ENCODE peak calls at places on chromosomes 4 and X, in eight cellular contexts. D, C, Q, L, W, N, F and Z are unnamed samples.
A peak's percentile ranks its signal among the peaks of the same experiment; 100 is the strongest.

GRCh38 chr4:8028884-8029568 is 89.4 kb upstream of the AFAP1 start:
- DNase-seq in D (no peak), C (no peak), Q (no peak), L (no peak), W (no peak), N (no peak), F (no peak), Z (no peak)

GRCh38 chr4:75630174-75630931 is at the start of gene CDKL2:
- DNase-seq in D (peak; percentile 72), C (peak; percentile 78), Q (no peak), L (peak; percentile 64), W (peak; percentile 88), N (peak; percentile 83), F (peak; percentile 94), Z (peak; percentile 89)

GRCh38 chr4:115515379-115516171 is 402.2 kb upstream of the NDST4 start:
- DNase-seq in D (peak; percentile 36), C (no peak), Q (no peak), L (no peak), W (no peak), N (no peak), F (no peak), Z (peak; percentile 10)

GRCh38 chrX:16484338-16484737 is 165.6 kb upstream of the S100G start:
- DNase-seq in D (no peak), C (no peak), Q (peak; percentile 37), L (no peak), W (peak; percentile 12), N (no peak), F (no peak), Z (no peak)

GRCh38 chr4:88169298-88169697 is 10.9 kb upstream of the ABCG2 start:
- DNase-seq in D (no peak), C (no peak), Q (no peak), L (no peak), W (no peak), N (no peak), F (no peak), Z (no peak)

GRCh38 chr4:172785623-172786022 is 383.0 kb upstream of the GALNT7 start:
- DNase-seq in D (no peak), C (no peak), Q (no peak), L (no peak), W (no peak), N (no peak), F (no peak), Z (no peak)

GRCh38 chr4:47213971-47214370 is 182.6 kb downstream of the GABRB1 start:
- DNase-seq in D (no peak), C (no peak), Q (no peak), L (no peak), W (no peak), N (no peak), F (no peak), Z (no peak)

GRCh38 chrX:22666441-22666840 is 333.3 kb upstream of the DDX53 start:
- DNase-seq in D (no peak), C (no peak), Q (no peak), L (no peak), W (no peak), N (no peak), F (no peak), Z (no peak)

GRCh38 chr4:69092190-69092589 is 4.1 kb upstream of the UGT2B7 start:
- DNase-seq in D (no peak), C (no peak), Q (no peak), L (no peak), W (no peak), N (no peak), F (no peak), Z (no peak)

GRCh38 chr4:6440506-6441201 is 31.8 kb downstream of the PPP2R2C start:
- DNase-seq in D (no peak), C (no peak), Q (no peak), L (no peak), W (no peak), N (no peak), F (no peak), Z (no peak)

GRCh38 chr4:107153228-107153627 is 117.1 kb upstream of the DKK2 start:
- DNase-seq in D (no peak), C (no peak), Q (no peak), L (no peak), W (no peak), N (no peak), F (no peak), Z (no peak)

GRCh38 chr4:149296084-149296483 is 519.6 kb downstream of the IQCM start:
- DNase-seq in D (no peak), C (no peak), Q (no peak), L (no peak), W (no peak), N (no peak), F (no peak), Z (no peak)

GRCh38 chr4:85986266-85986665 is 373.6 kb downstream of the MAPK10 start:
- DNase-seq in D (no peak), C (no peak), Q (no peak), L (no peak), W (no peak), N (no peak), F (no peak), Z (no peak)

GRCh38 chr4:170035231-170035630 is 9.0 kb upstream of the MFAP3L start:
- DNase-seq in D (no peak), C (no peak), Q (no peak), L (no peak), W (no peak), N (no peak), F (no peak), Z (no peak)

GRCh38 chrX:87805829-87806490 is 288.4 kb downstream of the KLHL4 start:
- DNase-seq in D (no peak), C (no peak), Q (no peak), L (no peak), W (no peak), N (no peak), F (no peak), Z (no peak)

DNA sequence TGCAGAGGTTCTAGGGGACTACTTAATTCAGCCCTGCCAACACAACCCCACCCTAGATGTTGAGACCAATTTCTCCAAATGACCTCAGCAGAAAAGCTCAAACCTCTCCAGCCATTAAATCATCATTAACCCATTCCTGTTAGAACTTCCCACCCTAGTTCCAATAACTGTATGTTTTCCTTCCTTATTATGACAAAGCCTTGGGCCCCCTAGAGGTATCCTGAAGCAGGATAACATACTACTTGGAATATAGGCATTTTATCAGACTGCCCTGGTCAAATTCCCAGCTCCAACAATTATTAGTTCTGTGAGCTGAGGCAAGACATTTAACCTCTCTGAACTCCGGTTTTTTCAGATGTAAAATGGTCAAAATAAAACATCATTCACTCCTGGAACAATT is 244.6 kb upstream of the TENM3 start:
- DNase-seq in D (no peak), C (no peak), Q (no peak), L (no peak), W (no peak), N (no peak), F (no peak), Z (no peak)
- TF ChIP-seq CTCF in D (no peak), C (no peak), Q (no peak), L (no peak), W (no peak), N (no peak), F (no peak), Z (no peak)

GRCh38 chr4:119026662-119027444 is 108.8 kb upstream of the MYOZ2 start:
- DNase-seq in D (no peak), C (peak; percentile 48), Q (no peak), L (no peak), W (no peak), N (no peak), F (no peak), Z (no peak)
- TF ChIP-seq CTCF in D (no peak), C (no peak), Q (peak; percentile 10), L (no peak), W (no peak), N (no peak), F (no peak), Z (no peak)

DNA sequence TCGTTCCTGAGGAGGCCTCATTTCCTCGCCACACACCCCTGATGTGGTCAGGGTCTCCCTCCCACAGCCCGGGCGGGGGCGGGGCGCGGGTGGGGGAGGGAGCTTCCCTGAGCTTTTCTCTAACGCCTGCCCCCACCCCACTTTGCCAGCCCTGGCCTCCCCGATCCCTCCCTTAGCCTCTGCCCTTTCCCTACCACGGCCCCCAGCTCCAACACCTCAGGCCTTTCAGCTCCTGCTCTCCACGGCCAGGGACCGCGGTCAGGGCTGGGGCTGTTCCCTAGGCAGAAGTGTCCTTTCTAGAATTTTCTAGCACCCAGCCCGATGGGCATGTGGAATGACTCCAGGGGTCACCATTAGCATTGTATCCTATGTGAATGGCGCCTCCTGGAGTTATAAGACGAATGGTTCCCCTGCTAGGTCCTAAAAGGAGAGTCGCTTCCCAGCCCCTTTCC is 201.3 kb upstream of the BCOR start:
- DNase-seq in D (no peak), C (peak; percentile 28), Q (no peak), L (no peak), W (no peak), N (no peak), F (no peak), Z (no peak)
- TF ChIP-seq CTCF in D (peak; percentile 8), C (peak; percentile 29), Q (peak; percentile 27), L (no peak), W (no peak), N (no peak), F (no peak), Z (peak; percentile 7)

GRCh38 chr4:147933316-147933715 is 201.4 kb downstream of the ARHGAP10 start:
- DNase-seq in D (no peak), C (no peak), Q (no peak), L (no peak), W (no peak), N (no peak), F (no peak), Z (no peak)
- TF ChIP-seq CTCF in D (peak; percentile 37), C (no peak), Q (peak; percentile 10), L (no peak), W (no peak), N (no peak), F (no peak), Z (peak; percentile 31)